ENCODE peak calls at places on chromosomes 12 and 14, in five cellular contexts. V is activated B cell treated with CpG ODN at 0.5 μM for 24 hours, U is uterus, X is lower leg skin, M is left ventricle myocardium inferior. P is an unnamed sample.

GRCh38 chr12:75969768-75970167 is 61.8 kb downstream of the PHLDA1 start:
- DNase-seq in M (no peak), U (no peak), V (no peak), X (no peak), P (no peak)

GRCh38 chr14:71290960-71291466 is 383.8 kb downstream of the PCNX1 start:
- DNase-seq in X (no peak), U (no peak), V (no peak), M (no peak), P (no peak)

GRCh38 chr12:106986625-106987389 is at the start of gene MTERF2:
- DNase-seq in U (peak), X (peak), V (peak), M (peak), P (peak)

GRCh38 chr14:99534333-99534732 is 53.1 kb downstream of the CCNK start:
- DNase-seq in U (no peak), M (no peak), X (no peak), V (no peak), P (no peak)

GRCh38 chr12:126198966-126199692 is 1133.9 kb downstream of the AACS start:
- DNase-seq in M (no peak), V (no peak), U (no peak), X (no peak), P (no peak)

GRCh38 chr12:124172646-124173045 is 122.2 kb upstream of the RFLNA start:
- DNase-seq in U (no peak), V (no peak), M (no peak), X (no peak), P (no peak)

GRCh38 chr12:75750950-75751349 is 239.5 kb upstream of the KRR1 start:
- DNase-seq in X (no peak), V (no peak), U (no peak), M (no peak), P (no peak)

GRCh38 chr14:73591690-73592448 is at the start of gene ACOT4:
- DNase-seq in M (peak), X (no peak), V (peak), U (no peak), P (no peak)

GRCh38 chr14:85856430-85856829 is 326.5 kb downstream of the FLRT2 start:
- DNase-seq in U (no peak), V (no peak), M (no peak), X (no peak), P (no peak)

GRCh38 chr12:98464155-98464554 is 51.2 kb upstream of the TMPO start:
- DNase-seq in U (no peak), V (no peak), M (no peak), X (no peak), P (no peak)

GRCh38 chr14:33792387-33793368 is 158.2 kb downstream of the EGLN3 start:
- DNase-seq in X (peak), V (peak), U (peak), M (peak), P (peak)

GRCh38 chr12:14928946-14929345 is 9.4 kb downstream of the ERP27 start:
- DNase-seq in U (no peak), M (no peak), X (no peak), V (no peak), P (no peak)
- TF ChIP-seq CTCF in U (no peak), M (no peak), X (no peak), V (no peak), P (no peak)

GRCh38 chr14:68292467-68293334 is 473.1 kb downstream of the RAD51B start:
- DNase-seq in X (no peak), M (no peak), U (no peak), V (no peak), P (no peak)
- TF ChIP-seq CTCF in X (no peak), M (no peak), U (no peak), V (no peak), P (no peak)

DNA sequence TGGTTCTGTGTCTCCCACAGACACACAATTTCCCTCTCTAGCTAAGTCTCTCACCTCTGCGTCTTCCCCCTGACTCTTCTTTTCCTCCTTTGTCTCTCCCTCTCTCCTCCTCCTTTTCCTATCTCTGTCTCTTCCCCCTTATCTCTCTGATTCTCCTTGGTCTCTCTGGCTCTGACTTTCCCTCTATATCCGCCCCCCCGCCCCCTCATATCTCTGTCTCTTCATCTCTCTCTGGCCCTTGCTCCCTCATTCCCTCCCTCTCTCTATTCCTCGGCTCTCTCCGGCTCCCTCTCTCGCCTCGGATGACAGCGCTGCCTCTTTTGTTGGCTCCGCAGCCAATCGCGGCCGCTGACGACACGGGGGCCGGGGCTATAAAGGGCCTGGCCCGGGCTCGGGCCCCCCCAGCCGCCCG is at the start of gene GDF11:
- DNase-seq in M (peak), U (peak), V (no peak), X (no peak), P (peak)
- TF ChIP-seq CTCF in M (no peak), U (peak), V (no peak), X (no peak), P (no peak)

GRCh38 chr12:13204428-13204827 is 7.9 kb downstream of the EMP1 start:
- DNase-seq in U (no peak), V (no peak), M (no peak), X (no peak), P (no peak)

GRCh38 chr12:13205809-13206559 is 9.5 kb downstream of the EMP1 start:
- DNase-seq in V (no peak), M (no peak), X (no peak), U (no peak), P (no peak)

GRCh38 chr12:13206560-13206897 is 10.0 kb downstream of the EMP1 start:
- DNase-seq in U (no peak), X (no peak), V (no peak), M (no peak), P (no peak)

GRCh38 chr12:13200841-13201240 is 4.3 kb downstream of the EMP1 start:
- DNase-seq in M (no peak), V (no peak), U (no peak), X (no peak), P (no peak)

DNA sequence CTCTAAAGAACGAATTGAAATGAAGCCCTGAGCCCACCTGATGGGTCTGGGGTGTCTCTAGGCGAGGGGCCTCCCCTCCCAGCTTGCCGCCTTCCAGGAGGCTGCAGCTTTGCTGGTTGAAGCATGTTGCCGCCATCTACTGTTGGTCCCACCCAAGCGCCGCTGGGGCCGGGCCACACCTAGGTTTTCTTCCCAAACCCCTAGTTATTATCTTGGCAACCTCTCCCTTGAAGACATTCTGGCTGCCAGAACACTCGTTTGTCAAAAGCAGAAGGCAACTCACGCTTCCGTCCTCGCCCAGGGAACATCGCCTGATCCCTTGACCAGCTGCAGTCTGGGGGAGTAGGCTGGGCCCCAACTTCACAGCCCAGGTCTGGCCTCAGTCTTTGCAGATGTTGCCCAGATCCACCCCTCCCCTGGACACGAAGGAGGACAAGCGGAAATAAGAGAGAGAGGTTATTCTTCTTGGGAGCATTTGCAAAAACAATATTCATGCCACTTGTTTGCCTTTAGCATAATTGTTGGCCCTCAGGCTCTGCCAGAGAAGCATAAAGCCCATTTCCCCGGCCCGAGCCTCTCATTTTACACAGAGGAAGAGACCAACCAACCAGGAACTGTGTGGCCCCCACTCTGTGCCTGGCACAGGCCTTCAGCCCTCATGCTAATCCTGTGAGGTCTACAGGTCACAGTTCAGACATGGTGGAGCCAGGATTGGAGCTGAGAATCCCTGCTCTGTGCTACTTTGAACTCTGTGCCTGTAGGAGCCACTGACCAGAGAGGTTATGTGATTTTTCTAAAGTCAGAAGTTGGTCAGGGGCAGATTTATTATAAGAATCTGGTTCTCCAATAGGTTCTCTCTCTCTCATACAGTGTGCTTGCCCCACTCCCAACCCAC is 6.7 kb downstream of the EMP1 start:
- DNase-seq in X (peak), V (no peak), M (peak), U (peak), P (no peak)
- TF ChIP-seq CTCF in X (no peak), V (no peak), M (peak), U (peak), P (peak)

GRCh38 chr12:28681980-28682379 is 467.1 kb upstream of the FAR2 start:
- DNase-seq in M (no peak), V (no peak), U (no peak), X (no peak), P (no peak)
- TF ChIP-seq CTCF in M (no peak), V (no peak), U (no peak), X (no peak), P (no peak)

GRCh38 chr12:108633534-108634224 is at the start of gene SELPLG:
- DNase-seq in U (no peak), X (peak), M (peak), V (peak), P (no peak)
- TF ChIP-seq CTCF in U (no peak), X (no peak), M (no peak), V (no peak), P (no peak)

GRCh38 chr14:32383337-32384009 is 54.4 kb downstream of the AKAP6 start:
- DNase-seq in U (no peak), V (no peak), X (no peak), M (no peak), P (no peak)

GRCh38 chr14:32384464-32384863 is 55.4 kb downstream of the AKAP6 start:
- DNase-seq in V (no peak), M (no peak), X (no peak), U (no peak), P (no peak)

GRCh38 chr14:32381869-32382268 is 52.8 kb downstream of the AKAP6 start:
- DNase-seq in M (no peak), X (no peak), U (no peak), V (no peak), P (no peak)

GRCh38 chr14:32379447-32379846 is 50.3 kb downstream of the AKAP6 start:
- DNase-seq in U (no peak), V (no peak), M (no peak), X (no peak), P (no peak)

GRCh38 chr14:32382704-32383103 is 53.6 kb downstream of the AKAP6 start:
- DNase-seq in M (no peak), V (no peak), X (no peak), U (no peak), P (no peak)
- TF ChIP-seq CTCF in M (peak), V (no peak), X (no peak), U (no peak), P (peak)

DNA sequence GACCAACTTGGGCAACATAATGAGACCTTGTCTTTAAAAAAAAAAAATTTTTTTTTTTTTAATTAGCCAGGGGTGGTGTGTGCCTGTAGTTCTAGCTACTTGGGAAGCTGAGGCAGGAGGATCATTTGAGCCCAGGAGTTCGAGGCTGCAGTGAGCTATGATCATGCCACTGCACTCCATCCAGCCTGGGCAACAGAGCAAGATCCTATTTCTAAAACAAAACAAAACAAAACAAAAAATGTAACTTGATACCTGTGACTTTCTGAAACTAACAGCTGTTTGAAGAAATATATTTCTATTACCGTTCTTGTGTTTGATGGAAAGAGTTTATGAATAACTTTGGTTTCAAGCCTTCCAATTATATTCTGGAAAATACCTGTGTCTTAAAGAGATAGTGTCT is 1.7 kb upstream of the ACACB start:
- DNase-seq in V (no peak), U (no peak), M (no peak), X (no peak), P (no peak)
- TF ChIP-seq CTCF in V (no peak), U (no peak), M (no peak), X (no peak), P (no peak)

GRCh38 chr14:26252176-26252575 is 345.7 kb downstream of the NOVA1 start:
- DNase-seq in V (no peak), X (no peak), M (no peak), U (no peak), P (no peak)

DNA sequence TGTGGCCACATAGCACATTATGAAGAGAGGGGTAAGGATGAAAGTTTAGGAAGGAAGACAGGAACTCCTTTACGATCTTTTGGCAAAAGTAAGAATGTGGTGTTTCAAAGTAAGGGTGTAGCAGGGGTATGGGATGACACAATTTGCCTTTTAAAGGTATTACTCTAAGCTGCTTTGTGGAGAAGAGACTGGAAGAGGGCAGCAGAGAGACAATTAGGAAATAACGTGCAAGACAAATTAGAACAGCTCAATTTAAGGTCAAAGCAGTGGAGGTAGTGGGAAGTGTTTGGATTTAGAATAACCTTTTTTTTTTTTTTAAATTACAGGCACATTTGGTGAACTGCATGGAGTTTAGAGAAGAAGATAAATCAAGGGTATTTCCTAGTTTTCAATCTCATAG is 342.6 kb downstream of the NOVA1 start:
- DNase-seq in X (peak), V (no peak), M (no peak), U (no peak), P (no peak)
- TF ChIP-seq CTCF in X (no peak), V (no peak), M (peak), U (peak), P (peak)